ENCODE peak calls at places on chromosome 7, in nine cellular contexts. J is PC-9; B is CD4-positive, alpha-beta memory T cell; N is body of pancreas; F is neuronal stem cell; G is mesendoderm; L is cardiac muscle cell; C is astrocyte; Q is endodermal cell. T is an unnamed sample.

GRCh38 chr7:27442446-27442845 is 199.8 kb downstream of the EVX1 start:
- DNase-seq in G (no peak), C (peak; percentile 22), Q (no peak), J (peak; percentile 70), F (no peak), B (no peak), L (no peak), N (no peak), T (no peak)

GRCh38 chr7:66664590-66665293 is 36.1 kb downstream of the KCTD7 start:
- DNase-seq in G (no peak), Q (no peak), C (no peak), J (no peak), L (no peak), F (no peak), N (no peak), B (no peak), T (no peak)

GRCh38 chr7:116316838-116317612 is 106.7 kb downstream of the TES start:
- DNase-seq in G (peak; percentile 88), N (peak; percentile 71), F (peak; percentile 12), Q (peak; percentile 53), L (no peak), C (peak; percentile 100), B (no peak), J (peak; percentile 97), T (peak; percentile 4)

GRCh38 chr7:116505823-116506222 is 6.3 kb downstream of the CAV2 start:
- DNase-seq in F (no peak), J (no peak), L (no peak), G (no peak), N (no peak), C (no peak), Q (no peak), B (no peak), T (no peak)

GRCh38 chr7:140541513-140542192 is 62.3 kb upstream of the MKRN1 start:
- DNase-seq in J (peak; percentile 68), L (peak; percentile 82), Q (peak; percentile 90), C (peak; percentile 93), B (no peak), F (peak; percentile 71), G (peak; percentile 98), N (peak; percentile 54), T (peak; percentile 77)

GRCh38 chr7:134699871-134700270 is 53.2 kb downstream of the BPGM start:
- DNase-seq in F (no peak), Q (no peak), B (no peak), C (peak; percentile 76), G (no peak), J (no peak), N (no peak), L (no peak), T (no peak)

GRCh38 chr7:73851410-73852338 is 9.3 kb upstream of the TMEM270 start:
- DNase-seq in L (no peak), J (peak; percentile 99), N (no peak), B (no peak), Q (no peak), C (peak; percentile 98), G (peak; percentile 93), F (no peak), T (peak; percentile 3)

GRCh38 chr7:44750921-44751571 is 2.4 kb downstream of the ZMIZ2 start:
- DNase-seq in G (no peak), N (no peak), Q (peak; percentile 51), B (peak; percentile 59), F (no peak), L (peak; percentile 34), J (peak; percentile 32), C (no peak), T (peak; percentile 37)

GRCh38 chr7:150388709-150389531 is 9.8 kb downstream of the ZNF775 start:
- DNase-seq in F (no peak), B (no peak), N (peak; percentile 95), G (peak; percentile 59), Q (peak; percentile 83), J (no peak), C (peak; percentile 49), L (peak; percentile 43), T (peak; percentile 85)

GRCh38 chr7:43602271-43602670 is 19.4 kb downstream of the STK17A start:
- DNase-seq in Q (no peak), C (no peak), B (no peak), L (no peak), F (no peak), J (no peak), N (no peak), G (no peak), T (no peak)

GRCh38 chr7:46486264-46487206 is 565.5 kb upstream of the IGFBP3 start:
- DNase-seq in G (no peak), Q (no peak), L (no peak), B (no peak), C (peak; percentile 88), F (no peak), N (peak; percentile 33), J (no peak), T (peak; percentile 38)

DNA sequence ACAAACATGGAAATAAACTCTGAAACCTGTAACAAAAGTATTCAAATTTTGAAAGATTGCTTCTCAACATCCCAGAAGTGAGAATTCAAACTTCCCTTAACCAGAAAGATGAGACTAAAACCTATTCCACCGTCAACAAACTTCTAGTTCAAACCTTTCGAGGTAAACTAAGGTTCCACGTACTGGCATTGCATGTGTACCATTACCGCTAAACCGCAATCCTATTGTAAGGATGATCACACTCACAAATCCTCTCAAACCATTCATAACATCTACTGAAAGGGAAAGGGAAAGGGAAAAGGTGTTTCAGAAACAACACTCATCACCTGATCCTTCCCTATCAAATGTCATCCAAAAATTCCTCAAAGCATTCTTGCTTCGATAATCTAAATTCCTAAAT is 3.1 kb downstream of the SMURF1 start:
- DNase-seq in F (no peak), Q (no peak), B (no peak), C (no peak), J (no peak), G (no peak), N (no peak), L (no peak), T (no peak)
- H3K4me1 ChIP-seq in F (peaks cover 13% of the 10 kb centered on the region), Q (peaks cover 21% of the 10 kb centered on the region), B (peaks cover 30% of the 10 kb centered on the region), C (peaks cover 25% of the 10 kb centered on the region), J (peaks cover 62% of the 10 kb centered on the region), G (peaks cover 2% of the 10 kb centered on the region), N (peaks cover 62% of the 10 kb centered on the region), L (peaks cover 23% of the 10 kb centered on the region), T (peaks cover 5% of the 10 kb centered on the region)

GRCh38 chr7:2168612-2169312 is 64.0 kb downstream of the MAD1L1 start:
- DNase-seq in G (no peak), F (no peak), N (no peak), Q (no peak), C (no peak), B (no peak), L (no peak), J (no peak), T (no peak)
- H3K4me1 ChIP-seq in G (no peaks in the 10 kb centered on the region), F (peaks cover 16% of the 10 kb centered on the region), N (peaks cover 9% of the 10 kb centered on the region), Q (peaks cover 2% of the 10 kb centered on the region), C (peaks cover 15% of the 10 kb centered on the region), B (no peaks in the 10 kb centered on the region), L (no peaks in the 10 kb centered on the region), J (no peaks in the 10 kb centered on the region), T (peaks cover 4% of the 10 kb centered on the region)

GRCh38 chr7:92765725-92766124 is 70.6 kb downstream of the CDK6 start:
- DNase-seq in L (no peak), Q (no peak), C (peak; percentile 88), N (no peak), J (peak; percentile 78), F (no peak), B (no peak), G (peak; percentile 40), T (no peak)

GRCh38 chr7:92762853-92763252 is 73.5 kb downstream of the CDK6 start:
- DNase-seq in F (no peak), C (no peak), N (no peak), J (no peak), B (no peak), G (no peak), L (no peak), Q (no peak), T (no peak)

GRCh38 chr7:92763636-92764423 is 72.5 kb downstream of the CDK6 start:
- DNase-seq in C (peak; percentile 89), G (peak; percentile 90), L (no peak), F (no peak), J (peak; percentile 98), Q (peak; percentile 88), N (no peak), B (no peak), T (no peak)

GRCh38 chr7:92758796-92759431 is 77.5 kb downstream of the CDK6 start:
- DNase-seq in F (no peak), J (peak; percentile 43), B (no peak), L (no peak), Q (no peak), G (peak; percentile 16), C (peak; percentile 91), N (no peak), T (no peak)

DNA sequence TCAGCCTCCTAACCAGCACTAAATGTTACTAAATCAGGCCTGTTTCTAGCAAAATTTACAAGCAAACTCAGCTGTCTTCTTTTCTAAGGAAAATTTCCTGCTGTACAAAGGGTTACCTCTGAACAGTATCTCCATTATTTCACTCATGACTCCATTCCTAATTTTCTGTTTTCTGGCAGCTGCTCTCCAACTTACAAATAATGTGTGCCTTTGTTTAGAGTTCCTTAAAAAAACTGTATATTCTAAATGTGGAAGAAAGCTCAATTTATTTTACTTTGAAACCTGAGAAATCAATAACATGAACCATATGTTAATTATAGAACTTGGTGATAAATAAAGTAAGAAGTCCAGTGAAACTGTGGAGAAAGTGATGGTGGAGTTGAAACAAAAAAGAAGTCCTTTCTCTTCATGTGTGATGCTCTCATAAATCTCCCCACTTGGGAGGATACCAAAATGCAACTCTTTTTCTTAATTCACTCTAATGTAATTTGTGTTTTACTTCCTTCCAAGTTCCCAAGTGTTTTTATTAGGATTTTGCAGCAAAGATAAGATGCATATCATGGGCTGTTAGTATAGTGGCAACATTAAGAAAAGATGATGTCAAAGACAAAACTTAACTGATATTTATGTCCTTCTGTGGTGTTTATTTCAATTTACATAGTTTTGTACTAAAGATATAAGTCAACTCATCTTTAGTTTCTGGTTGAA is 74.8 kb downstream of the CDK6 start:
- DNase-seq in G (no peak), L (no peak), F (no peak), B (no peak), J (no peak), N (no peak), C (no peak), Q (no peak), T (no peak)
- H3K4me1 ChIP-seq in G (no peaks in the 10 kb centered on the region), L (peaks cover 20% of the 10 kb centered on the region), F (peaks cover 9% of the 10 kb centered on the region), B (no peaks in the 10 kb centered on the region), J (peaks cover 44% of the 10 kb centered on the region), N (peaks cover 12% of the 10 kb centered on the region), C (peaks cover 38% of the 10 kb centered on the region), Q (peaks cover 14% of the 10 kb centered on the region), T (no peaks in the 10 kb centered on the region)

GRCh38 chr7:24908757-24909156 is 71.2 kb downstream of the OSBPL3 start:
- DNase-seq in G (no peak), J (no peak), C (no peak), N (no peak), F (no peak), L (no peak), B (no peak), Q (no peak), T (no peak)

GRCh38 chr7:24903559-24903958 is 76.4 kb downstream of the OSBPL3 start:
- DNase-seq in J (no peak), N (no peak), G (no peak), B (no peak), Q (no peak), F (no peak), L (no peak), C (no peak), T (no peak)

GRCh38 chr7:24908166-24908565 is 71.8 kb downstream of the OSBPL3 start:
- DNase-seq in B (no peak), L (no peak), F (no peak), C (no peak), J (no peak), Q (no peak), G (no peak), N (no peak), T (no peak)

GRCh38 chr7:24907311-24907886 is 72.6 kb downstream of the OSBPL3 start:
- DNase-seq in G (no peak), B (peak; percentile 29), J (peak; percentile 88), F (no peak), Q (no peak), L (no peak), N (no peak), C (peak; percentile 85), T (no peak)

GRCh38 chr7:24905996-24906770 is 73.8 kb downstream of the OSBPL3 start:
- DNase-seq in L (no peak), Q (no peak), B (no peak), J (peak; percentile 47), G (peak; percentile 42), N (no peak), F (no peak), C (no peak), T (no peak)
- H3K4me1 ChIP-seq in L (peaks cover 10% of the 10 kb centered on the region), Q (no peaks in the 10 kb centered on the region), B (peaks cover 87% of the 10 kb centered on the region), J (peaks cover 58% of the 10 kb centered on the region), G (peaks cover 4% of the 10 kb centered on the region), N (peaks cover 16% of the 10 kb centered on the region), F (no peaks in the 10 kb centered on the region), C (peaks cover 39% of the 10 kb centered on the region), T (peaks cover 3% of the 10 kb centered on the region)